ENCODE peak calls at places on chromosomes 3 and 15, in eight cellular contexts. U is HTR-8/SVneo, Z is SK-N-DZ, D is kidney, J is HFFc6, P is amniotic stem cell, F is heart right ventricle, V is HS-27A. K is an unnamed sample.

GRCh38 chr15:80577552-80578205 is 117.4 kb upstream of the ABHD17C start:
- DNase-seq in U (no peak), Z (no peak), D (peak), J (no peak), P (no peak), F (no peak), V (no peak), K (no peak)

GRCh38 chr15:93866441-93866840 is 364.9 kb upstream of the MCTP2 start:
- DNase-seq in U (no peak), Z (no peak), D (no peak), J (no peak), P (no peak), F (no peak), V (no peak), K (no peak)

GRCh38 chr3:128820252-128820839 is 59.1 kb upstream of the ACAD9 start:
- DNase-seq in U (no peak), Z (no peak), D (no peak), J (no peak), P (no peak), F (no peak), V (no peak), K (no peak)

GRCh38 chr3:78143000-78143399 is 1103.1 kb downstream of the ROBO2 start:
- DNase-seq in U (no peak), Z (no peak), D (no peak), J (no peak), P (no peak), F (no peak), V (no peak), K (peak)

GRCh38 chr15:61227269-61228024 is 1.7 kb downstream of the RORA start:
- DNase-seq in U (peak), Z (peak), D (peak), J (peak), P (peak), F (peak), V (peak), K (peak)

GRCh38 chr15:58830556-58830955 is 59.5 kb downstream of the MINDY2 start:
- DNase-seq in U (no peak), Z (no peak), D (no peak), J (no peak), P (no peak), F (no peak), V (no peak), K (no peak)

GRCh38 chr3:116423365-116423764 is 21.9 kb downstream of the LSAMP start:
- DNase-seq in U (no peak), Z (no peak), D (no peak), J (no peak), P (no peak), F (no peak), V (no peak), K (no peak)

GRCh38 chr3:124832782-124833709 is 54.1 kb downstream of the ITGB5 start:
- DNase-seq in U (peak), Z (no peak), D (no peak), J (peak), P (peak), F (no peak), V (no peak), K (peak)

GRCh38 chr3:50323092-50323600 is 601 bp upstream of the HYAL2 start:
- DNase-seq in U (no peak), Z (no peak), D (no peak), J (no peak), P (no peak), F (no peak), V (no peak), K (no peak)

GRCh38 chr15:91890614-91891013 is 37.1 kb downstream of the SLCO3A1 start:
- DNase-seq in U (no peak), Z (no peak), D (peak), J (peak), P (no peak), F (no peak), V (no peak), K (peak)

GRCh38 chr15:94792166-94792565 is 560.8 kb downstream of the MCTP2 start:
- DNase-seq in U (peak), Z (no peak), D (no peak), J (no peak), P (no peak), F (no peak), V (no peak), K (no peak)

GRCh38 chr3:134753999-134754742 is 40.9 kb upstream of the EPHB1 start:
- DNase-seq in U (no peak), Z (no peak), D (no peak), J (no peak), P (no peak), F (no peak), V (no peak), K (peak)

GRCh38 chr3:130679218-130679617 is 67.4 kb downstream of the PIK3R4 start:
- DNase-seq in U (no peak), Z (no peak), D (no peak), J (no peak), P (no peak), F (no peak), V (no peak), K (peak)

GRCh38 chr15:63465104-63465503 is 39.3 kb upstream of the USP3 start:
- DNase-seq in U (no peak), Z (no peak), D (no peak), J (no peak), P (no peak), F (no peak), V (no peak), K (peak)

GRCh38 chr3:37916685-37917084 is 55.0 kb downstream of the CTDSPL start:
- DNase-seq in U (no peak), Z (no peak), D (no peak), J (no peak), P (no peak), F (no peak), V (no peak), K (no peak)